ENCODE peak calls at places on chromosome 6, in five cellular contexts. One of them, this sample, is unnamed.
A peak's percentile ranks its signal among the peaks of the same experiment; 100 is the strongest.

GRCh38 chr6:26170181-26170580 is 83.0 kb downstream of the HFE start:
- DNase-seq in adrenal gland: no peak
- DNase-seq in Peyer's patch: no peak
- DNase-seq in spleen: no peak
- DNase-seq in stomach: no peak
- DNase-seq in this sample: no peak

GRCh38 chr6:23563329-23563728 is 562.7 kb upstream of the NRSN1 start:
- DNase-seq in Peyer's patch: no peak
- DNase-seq in spleen: no peak
- DNase-seq in adrenal gland: no peak
- DNase-seq in stomach: no peak
- DNase-seq in this sample: no peak

GRCh38 chr6:85401186-85402062 is 48.5 kb upstream of the NT5E start:
- DNase-seq in spleen: no peak
- DNase-seq in stomach: no peak
- DNase-seq in Peyer's patch: no peak
- DNase-seq in adrenal gland: no peak
- DNase-seq in this sample: no peak

GRCh38 chr6:75167426-75167825 is 38.4 kb downstream of the COL12A1 start:
- DNase-seq in stomach: no peak
- DNase-seq in Peyer's patch: no peak
- DNase-seq in adrenal gland: no peak
- DNase-seq in spleen: no peak
- DNase-seq in this sample: no peak

GRCh38 chr6:135673671-135674309 is 176.2 kb upstream of the AHI1 start:
- DNase-seq in Peyer's patch: no peak
- DNase-seq in adrenal gland: no peak
- DNase-seq in stomach: no peak
- DNase-seq in spleen: no peak
- DNase-seq in this sample: no peak

GRCh38 chr6:168277274-168277669 is 42.3 kb downstream of the DACT2 start:
- DNase-seq in stomach: no peak
- DNase-seq in adrenal gland: no peak
- DNase-seq in spleen: peak; percentile 68
- DNase-seq in Peyer's patch: no peak
- DNase-seq in this sample: no peak

GRCh38 chr6:36625161-36625919 is 31.2 kb downstream of the SRSF3 start:
- DNase-seq in stomach: peak; percentile 24
- DNase-seq in Peyer's patch: peak; percentile 25
- DNase-seq in adrenal gland: peak; percentile 12
- DNase-seq in spleen: peak; percentile 7
- DNase-seq in this sample: no peak

GRCh38 chr6:51565472-51565871 is 521.9 kb downstream of the PKHD1 start:
- DNase-seq in stomach: no peak
- DNase-seq in spleen: no peak
- DNase-seq in adrenal gland: no peak
- DNase-seq in Peyer's patch: no peak
- DNase-seq in this sample: no peak

GRCh38 chr6:135739288-135739687 is 112.2 kb upstream of the PDE7B start:
- DNase-seq in stomach: no peak
- DNase-seq in spleen: no peak
- DNase-seq in adrenal gland: no peak
- DNase-seq in Peyer's patch: no peak
- DNase-seq in this sample: no peak

GRCh38 chr6:90414352-90414751 is 117.7 kb upstream of the BACH2 start:
- DNase-seq in spleen: no peak
- DNase-seq in Peyer's patch: no peak
- DNase-seq in adrenal gland: no peak
- DNase-seq in stomach: no peak
- DNase-seq in this sample: no peak

GRCh38 chr6:31204751-31205145 is 34.3 kb upstream of the POU5F1 start:
- DNase-seq in Peyer's patch: no peak
- DNase-seq in adrenal gland: no peak
- DNase-seq in stomach: no peak
- DNase-seq in spleen: no peak
- DNase-seq in this sample: no peak

GRCh38 chr6:20291764-20292227 is 79.5 kb upstream of the MBOAT1 start:
- DNase-seq in adrenal gland: peak; percentile 61
- DNase-seq in Peyer's patch: peak; percentile 60
- DNase-seq in stomach: peak; percentile 82
- DNase-seq in spleen: peak; percentile 76
- DNase-seq in this sample: peak; percentile 87

GRCh38 chr6:12331474-12331873 is 41.3 kb downstream of the EDN1 start:
- DNase-seq in stomach: peak; percentile 44
- DNase-seq in spleen: no peak
- DNase-seq in adrenal gland: no peak
- DNase-seq in Peyer's patch: no peak
- DNase-seq in this sample: no peak

GRCh38 chr6:3624268-3625136 is 127.0 kb downstream of the PXDC1 start:
- DNase-seq in Peyer's patch: no peak
- DNase-seq in stomach: no peak
- DNase-seq in spleen: peak; percentile 54
- DNase-seq in adrenal gland: no peak
- DNase-seq in this sample: no peak

GRCh38 chr6:22025468-22026159 is 271.2 kb downstream of the PRL start:
- DNase-seq in Peyer's patch: no peak
- DNase-seq in adrenal gland: peak; percentile 84
- DNase-seq in spleen: no peak
- DNase-seq in stomach: no peak
- DNase-seq in this sample: no peak

GRCh38 chr6:150652848-150653613 is 53.3 kb downstream of the PLEKHG1 start:
- DNase-seq in spleen: no peak
- DNase-seq in stomach: no peak
- DNase-seq in adrenal gland: no peak
- DNase-seq in Peyer's patch: no peak
- DNase-seq in this sample: no peak

GRCh38 chr6:150651808-150652473 is 52.3 kb downstream of the PLEKHG1 start:
- DNase-seq in adrenal gland: no peak
- DNase-seq in stomach: no peak
- DNase-seq in Peyer's patch: no peak
- DNase-seq in spleen: no peak
- DNase-seq in this sample: no peak

GRCh38 chr6:150641398-150642139 is 41.9 kb downstream of the PLEKHG1 start:
- DNase-seq in adrenal gland: no peak
- DNase-seq in Peyer's patch: no peak
- DNase-seq in spleen: no peak
- DNase-seq in stomach: no peak
- DNase-seq in this sample: peak; percentile 52

GRCh38 chr6:150646228-150646627 is 46.5 kb downstream of the PLEKHG1 start:
- DNase-seq in Peyer's patch: no peak
- DNase-seq in spleen: no peak
- DNase-seq in stomach: no peak
- DNase-seq in adrenal gland: no peak
- DNase-seq in this sample: no peak

DNA sequence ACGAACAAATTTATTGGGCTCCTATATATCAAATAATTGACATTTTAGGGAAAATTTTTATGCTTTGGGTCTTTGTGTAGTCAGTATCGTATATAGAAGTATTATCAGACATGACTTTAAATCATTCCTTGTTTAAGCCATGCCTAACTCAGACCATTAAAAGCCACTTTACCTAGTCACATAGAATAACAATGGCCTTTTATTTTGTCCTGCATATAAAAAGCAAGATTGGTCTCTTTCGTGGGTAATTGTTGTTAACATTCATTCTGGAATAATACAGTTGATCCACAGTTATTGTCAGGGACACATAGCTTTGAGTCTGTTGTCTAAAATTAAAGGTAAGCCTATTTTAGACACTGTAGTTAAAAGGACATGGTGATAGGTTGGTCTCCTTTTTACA is 47.4 kb downstream of the PLEKHG1 start:
- DNase-seq in stomach: no peak
- DNase-seq in spleen: no peak
- DNase-seq in Peyer's patch: no peak
- DNase-seq in adrenal gland: no peak
- DNase-seq in this sample: no peak
- H3K4me1 ChIP-seq in stomach: no peaks in the 10 kb centered on the region
- H3K4me1 ChIP-seq in spleen: peaks cover 22% of the 10 kb centered on the region
- H3K4me1 ChIP-seq in Peyer's patch: no peaks in the 10 kb centered on the region
- H3K4me1 ChIP-seq in adrenal gland: no peaks in the 10 kb centered on the region
- H3K4me1 ChIP-seq in this sample: no peaks in the 10 kb centered on the region

GRCh38 chr6:5175635-5176034 is 85.1 kb downstream of the LYRM4 start:
- DNase-seq in Peyer's patch: no peak
- DNase-seq in stomach: no peak
- DNase-seq in spleen: no peak
- DNase-seq in adrenal gland: no peak
- DNase-seq in this sample: peak; percentile 20
- H3K4me1 ChIP-seq in Peyer's patch: no peaks in the 10 kb centered on the region
- H3K4me1 ChIP-seq in stomach: no peaks in the 10 kb centered on the region
- H3K4me1 ChIP-seq in spleen: peaks cover 20% of the 10 kb centered on the region
- H3K4me1 ChIP-seq in adrenal gland: no peaks in the 10 kb centered on the region
- H3K4me1 ChIP-seq in this sample: no peaks in the 10 kb centered on the region

GRCh38 chr6:132282696-132283095 is 118.6 kb downstream of the MOXD1 start:
- DNase-seq in adrenal gland: no peak
- DNase-seq in stomach: no peak
- DNase-seq in spleen: no peak
- DNase-seq in Peyer's patch: no peak
- DNase-seq in this sample: no peak
- H3K4me1 ChIP-seq in adrenal gland: no peaks in the 10 kb centered on the region
- H3K4me1 ChIP-seq in stomach: no peaks in the 10 kb centered on the region
- H3K4me1 ChIP-seq in spleen: no peaks in the 10 kb centered on the region
- H3K4me1 ChIP-seq in Peyer's patch: no peaks in the 10 kb centered on the region
- H3K4me1 ChIP-seq in this sample: no peaks in the 10 kb centered on the region

GRCh38 chr6:17494919-17495318 is 101.5 kb downstream of the CAP2 start:
- DNase-seq in Peyer's patch: no peak
- DNase-seq in stomach: no peak
- DNase-seq in spleen: no peak
- DNase-seq in adrenal gland: no peak
- DNase-seq in this sample: no peak

GRCh38 chr6:17494177-17494576 is 100.8 kb downstream of the CAP2 start:
- DNase-seq in Peyer's patch: no peak
- DNase-seq in spleen: no peak
- DNase-seq in adrenal gland: no peak
- DNase-seq in stomach: no peak
- DNase-seq in this sample: no peak

GRCh38 chr6:17493286-17493685 is 99.9 kb downstream of the CAP2 start:
- DNase-seq in spleen: no peak
- DNase-seq in stomach: no peak
- DNase-seq in adrenal gland: peak; percentile 32
- DNase-seq in Peyer's patch: no peak
- DNase-seq in this sample: no peak

GRCh38 chr6:17501442-17501841 is 98.7 kb upstream of the FAM8A1 start:
- DNase-seq in Peyer's patch: no peak
- DNase-seq in adrenal gland: no peak
- DNase-seq in stomach: no peak
- DNase-seq in spleen: no peak
- DNase-seq in this sample: no peak

GRCh38 chr6:17497701-17498100 is 102.4 kb upstream of the FAM8A1 start:
- DNase-seq in spleen: no peak
- DNase-seq in Peyer's patch: no peak
- DNase-seq in stomach: no peak
- DNase-seq in adrenal gland: no peak
- DNase-seq in this sample: no peak
- H3K4me1 ChIP-seq in spleen: no peaks in the 10 kb centered on the region
- H3K4me1 ChIP-seq in Peyer's patch: no peaks in the 10 kb centered on the region
- H3K4me1 ChIP-seq in stomach: no peaks in the 10 kb centered on the region
- H3K4me1 ChIP-seq in adrenal gland: no peaks in the 10 kb centered on the region
- H3K4me1 ChIP-seq in this sample: no peaks in the 10 kb centered on the region

DNA sequence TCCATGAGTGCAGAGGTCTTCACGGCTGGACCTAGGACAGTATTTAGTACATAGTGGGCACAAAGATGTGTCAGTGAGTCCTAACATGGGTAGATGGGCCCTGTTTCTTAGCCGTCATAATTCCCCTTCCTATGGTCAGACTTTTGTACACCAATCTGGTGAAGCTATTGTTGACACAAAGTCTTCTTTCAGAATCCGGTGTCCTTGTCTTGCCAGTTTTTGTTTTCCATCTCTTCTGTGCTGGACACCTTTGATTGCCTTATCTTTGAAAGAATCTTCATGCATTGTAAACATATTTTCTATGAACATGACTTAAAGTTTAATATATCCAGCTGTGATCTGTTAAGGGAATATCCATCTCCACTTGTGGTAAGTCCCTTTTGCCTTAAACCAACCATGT is 4.5 kb downstream of the LRRC1 start:
- DNase-seq in spleen: no peak
- DNase-seq in stomach: no peak
- DNase-seq in Peyer's patch: no peak
- DNase-seq in adrenal gland: no peak
- DNase-seq in this sample: no peak
- H3K4me1 ChIP-seq in spleen: peaks cover 7% of the 10 kb centered on the region
- H3K4me1 ChIP-seq in stomach: peaks cover 14% of the 10 kb centered on the region
- H3K4me1 ChIP-seq in Peyer's patch: no peaks in the 10 kb centered on the region
- H3K4me1 ChIP-seq in adrenal gland: peaks cover 4% of the 10 kb centered on the region
- H3K4me1 ChIP-seq in this sample: peaks cover 2% of the 10 kb centered on the region

GRCh38 chr6:138554146-138554545 is 54.9 kb upstream of the NHSL1 start:
- DNase-seq in Peyer's patch: no peak
- DNase-seq in adrenal gland: no peak
- DNase-seq in spleen: no peak
- DNase-seq in stomach: no peak
- DNase-seq in this sample: peak; percentile 53
- H3K4me1 ChIP-seq in Peyer's patch: no peaks in the 10 kb centered on the region
- H3K4me1 ChIP-seq in adrenal gland: peaks cover 5% of the 10 kb centered on the region
- H3K4me1 ChIP-seq in spleen: no peaks in the 10 kb centered on the region
- H3K4me1 ChIP-seq in stomach: no peaks in the 10 kb centered on the region
- H3K4me1 ChIP-seq in this sample: peaks cover 2% of the 10 kb centered on the region

DNA sequence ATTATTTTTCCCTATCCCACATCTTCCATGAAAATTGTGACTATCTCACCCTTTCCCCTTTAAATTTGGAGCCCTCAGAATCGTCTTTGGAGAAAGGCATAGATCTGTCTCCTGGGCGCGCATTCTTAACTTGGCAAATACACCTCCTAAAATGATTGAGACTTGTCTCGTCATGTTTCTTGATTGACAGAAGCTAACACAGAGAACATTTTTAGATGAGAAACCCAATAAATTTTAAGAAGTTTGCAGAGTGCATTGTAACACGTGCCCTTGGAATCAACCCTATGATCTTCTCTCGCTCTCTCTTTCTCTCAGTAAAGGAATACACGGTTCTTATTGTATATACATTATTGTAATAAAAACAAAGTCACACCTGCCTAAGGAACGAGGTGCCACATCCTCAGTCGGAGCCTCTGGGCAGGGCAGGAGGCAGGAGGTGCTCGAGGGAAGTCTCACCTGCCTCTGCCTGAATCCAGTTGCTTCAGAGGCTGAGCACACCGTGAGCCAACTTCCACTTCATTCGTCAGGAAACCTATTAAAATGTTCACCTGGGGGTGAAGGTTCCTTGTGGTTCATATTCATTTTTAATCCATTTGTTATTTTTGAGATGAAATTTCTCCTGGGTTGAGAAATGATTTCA is 90.4 kb upstream of the THBS2 start:
- DNase-seq in stomach: no peak
- DNase-seq in adrenal gland: no peak
- DNase-seq in Peyer's patch: no peak
- DNase-seq in spleen: no peak
- DNase-seq in this sample: no peak
- H3K4me1 ChIP-seq in stomach: no peaks in the 10 kb centered on the region
- H3K4me1 ChIP-seq in adrenal gland: no peaks in the 10 kb centered on the region
- H3K4me1 ChIP-seq in Peyer's patch: no peaks in the 10 kb centered on the region
- H3K4me1 ChIP-seq in spleen: no peaks in the 10 kb centered on the region
- H3K4me1 ChIP-seq in this sample: no peaks in the 10 kb centered on the region

This sample was measured in small intestine.